ENCODE peak calls at places on chromosomes 16 and 17, in five cellular contexts. One of them, this sample, is unnamed. For H3K27me3, the result is how much of the 10 kb centered on the place peaks cover.

GRCh38 chr17:27466376-27466747 is 10.1 kb downstream of the KSR1 start:
- DNase-seq in body of pancreas: no peak
- DNase-seq in cardiac muscle cell: no peak
- DNase-seq in tibial artery: no peak
- DNase-seq in HCT116: no peak
- DNase-seq in this sample: no peak

GRCh38 chr17:7095642-7096041 is 15.6 kb upstream of the CLEC10A start:
- DNase-seq in body of pancreas: no peak
- DNase-seq in cardiac muscle cell: no peak
- DNase-seq in tibial artery: no peak
- DNase-seq in HCT116: no peak
- DNase-seq in this sample: no peak

GRCh38 chr16:50369133-50369804 is 481 bp upstream of the BRD7 start:
- DNase-seq in body of pancreas: no peak
- DNase-seq in cardiac muscle cell: no peak
- DNase-seq in tibial artery: no peak
- DNase-seq in HCT116: no peak
- DNase-seq in this sample: no peak

GRCh38 chr17:60665602-60666001 is 12.0 kb upstream of the BCAS3 start:
- DNase-seq in body of pancreas: no peak
- DNase-seq in cardiac muscle cell: no peak
- DNase-seq in tibial artery: no peak
- DNase-seq in HCT116: no peak
- DNase-seq in this sample: no peak

GRCh38 chr17:61402978-61403845 is 3.6 kb downstream of the TBX2 start:
- DNase-seq in body of pancreas: no peak
- DNase-seq in cardiac muscle cell: no peak
- DNase-seq in tibial artery: no peak
- DNase-seq in HCT116: no peak
- DNase-seq in this sample: no peak

GRCh38 chr17:70104688-70105087 is 29.7 kb downstream of the KCNJ16 start:
- DNase-seq in body of pancreas: no peak
- DNase-seq in cardiac muscle cell: no peak
- DNase-seq in tibial artery: no peak
- DNase-seq in HCT116: no peak
- DNase-seq in this sample: no peak

GRCh38 chr17:40312893-40313659 is 4.1 kb downstream of the RARA start:
- DNase-seq in body of pancreas: no peak
- DNase-seq in cardiac muscle cell: no peak
- DNase-seq in tibial artery: no peak
- DNase-seq in HCT116: no peak
- DNase-seq in this sample: no peak

GRCh38 chr16:35011-35775 is 18.2 kb downstream of the POLR3K start:
- DNase-seq in body of pancreas: peak
- DNase-seq in cardiac muscle cell: no peak
- DNase-seq in tibial artery: no peak
- DNase-seq in HCT116: no peak
- DNase-seq in this sample: no peak

GRCh38 chr16:68086336-68086821 is 1.2 kb downstream of the NFATC3 start:
- DNase-seq in body of pancreas: no peak
- DNase-seq in cardiac muscle cell: peak
- DNase-seq in tibial artery: no peak
- DNase-seq in HCT116: no peak
- DNase-seq in this sample: no peak

GRCh38 chr16:67415872-67416793 is at the start of gene ZDHHC1:
- DNase-seq in body of pancreas: peak
- DNase-seq in cardiac muscle cell: peak
- DNase-seq in tibial artery: peak
- DNase-seq in HCT116: no peak
- DNase-seq in this sample: no peak

GRCh38 chr16:71626858-71627213 is 852 bp downstream of the MARVELD3 start:
- DNase-seq in body of pancreas: peak
- DNase-seq in cardiac muscle cell: no peak
- DNase-seq in tibial artery: no peak
- DNase-seq in HCT116: peak
- DNase-seq in this sample: peak

GRCh38 chr17:63675607-63676539 is 24.1 kb downstream of the LIMD2 start:
- DNase-seq in body of pancreas: peak
- DNase-seq in cardiac muscle cell: peak
- DNase-seq in tibial artery: peak
- DNase-seq in HCT116: peak
- DNase-seq in this sample: no peak

GRCh38 chr16:19704321-19705130 is 13.5 kb downstream of the KNOP1 start:
- DNase-seq in body of pancreas: no peak
- DNase-seq in cardiac muscle cell: peak
- DNase-seq in tibial artery: no peak
- DNase-seq in HCT116: no peak
- DNase-seq in this sample: no peak

GRCh38 chr17:61442136-61442775 is 10.0 kb upstream of the TBX4 start:
- DNase-seq in body of pancreas: no peak
- DNase-seq in cardiac muscle cell: no peak
- DNase-seq in tibial artery: no peak
- DNase-seq in HCT116: no peak
- DNase-seq in this sample: no peak

GRCh38 chr17:4557626-4558310 is 2.6 kb upstream of the MYBBP1A start:
- DNase-seq in body of pancreas: no peak
- DNase-seq in cardiac muscle cell: no peak
- DNase-seq in tibial artery: no peak
- DNase-seq in HCT116: no peak
- DNase-seq in this sample: no peak

GRCh38 chr17:57760001-57760400 is 14.9 kb upstream of the CCDC182 start:
- DNase-seq in body of pancreas: no peak
- DNase-seq in cardiac muscle cell: no peak
- DNase-seq in tibial artery: no peak
- DNase-seq in HCT116: no peak
- DNase-seq in this sample: no peak

GRCh38 chr17:65572186-65572580 is 10.7 kb upstream of the AXIN2 start:
- DNase-seq in body of pancreas: no peak
- DNase-seq in cardiac muscle cell: no peak
- DNase-seq in tibial artery: no peak
- DNase-seq in HCT116: no peak
- DNase-seq in this sample: no peak

GRCh38 chr17:15412606-15413005 is 54.8 kb downstream of the CDRT4 start:
- DNase-seq in body of pancreas: no peak
- DNase-seq in cardiac muscle cell: no peak
- DNase-seq in tibial artery: peak
- DNase-seq in HCT116: no peak
- DNase-seq in this sample: no peak

GRCh38 chr17:61314368-61315078 is 85.1 kb upstream of the TBX2 start:
- DNase-seq in body of pancreas: no peak
- DNase-seq in cardiac muscle cell: peak
- DNase-seq in tibial artery: peak
- DNase-seq in HCT116: no peak
- DNase-seq in this sample: no peak

GRCh38 chr17:39928868-39929651 is 1.5 kb downstream of the LRRC3C start:
- DNase-seq in body of pancreas: no peak
- DNase-seq in cardiac muscle cell: peak
- DNase-seq in tibial artery: no peak
- DNase-seq in HCT116: peak
- DNase-seq in this sample: no peak

GRCh38 chr16:68539704-68540370 is 746 bp downstream of the ZFP90 start:
- DNase-seq in body of pancreas: peak
- DNase-seq in cardiac muscle cell: peak
- DNase-seq in tibial artery: no peak
- DNase-seq in HCT116: no peak
- DNase-seq in this sample: peak

GRCh38 chr16:12439443-12440232 is 364.0 kb downstream of the CPPED1 start:
- DNase-seq in body of pancreas: no peak
- DNase-seq in cardiac muscle cell: no peak
- DNase-seq in tibial artery: no peak
- DNase-seq in HCT116: no peak
- DNase-seq in this sample: no peak

GRCh38 chr16:85465328-85466307 is 147.5 kb upstream of the GSE1 start:
- DNase-seq in body of pancreas: peak
- DNase-seq in cardiac muscle cell: peak
- DNase-seq in tibial artery: no peak
- DNase-seq in HCT116: no peak
- DNase-seq in this sample: no peak

GRCh38 chr17:74119960-74120359 is 83.5 kb upstream of the RPL38 start:
- DNase-seq in body of pancreas: no peak
- DNase-seq in cardiac muscle cell: no peak
- DNase-seq in tibial artery: no peak
- DNase-seq in HCT116: no peak
- DNase-seq in this sample: no peak

GRCh38 chr17:78391051-78391431 is 12.6 kb downstream of the PGS1 start:
- DNase-seq in body of pancreas: no peak
- DNase-seq in cardiac muscle cell: no peak
- DNase-seq in tibial artery: no peak
- DNase-seq in HCT116: no peak
- DNase-seq in this sample: no peak

GRCh38 chr16:57390635-57391307 is 13.8 kb upstream of the CCL17 start:
- DNase-seq in body of pancreas: no peak
- DNase-seq in cardiac muscle cell: peak
- DNase-seq in tibial artery: no peak
- DNase-seq in HCT116: no peak
- DNase-seq in this sample: no peak

GRCh38 chr17:45368661-45369060 is 51.8 kb upstream of the MAP3K14 start:
- DNase-seq in body of pancreas: no peak
- DNase-seq in cardiac muscle cell: peak
- DNase-seq in tibial artery: no peak
- DNase-seq in HCT116: no peak
- DNase-seq in this sample: no peak

GRCh38 chr17:65101371-65101770 is 35.8 kb upstream of the RGS9 start:
- DNase-seq in body of pancreas: no peak
- DNase-seq in cardiac muscle cell: no peak
- DNase-seq in tibial artery: no peak
- DNase-seq in HCT116: no peak
- DNase-seq in this sample: no peak

GRCh38 chr16:64317601-64318000 is 804.3 kb downstream of the CDH11 start:
- DNase-seq in body of pancreas: no peak
- DNase-seq in cardiac muscle cell: no peak
- DNase-seq in tibial artery: no peak
- DNase-seq in HCT116: no peak
- DNase-seq in this sample: no peak

GRCh38 chr17:55731586-55732250 is 9.1 kb upstream of the TMEM100 start:
- DNase-seq in body of pancreas: peak
- DNase-seq in cardiac muscle cell: peak
- DNase-seq in tibial artery: peak
- DNase-seq in HCT116: no peak
- DNase-seq in this sample: no peak

GRCh38 chr16:27625050-27625697 is 75.2 kb downstream of the KATNIP start:
- DNase-seq in body of pancreas: no peak
- DNase-seq in cardiac muscle cell: peak
- DNase-seq in tibial artery: peak
- DNase-seq in HCT116: no peak
- DNase-seq in this sample: no peak

DNA sequence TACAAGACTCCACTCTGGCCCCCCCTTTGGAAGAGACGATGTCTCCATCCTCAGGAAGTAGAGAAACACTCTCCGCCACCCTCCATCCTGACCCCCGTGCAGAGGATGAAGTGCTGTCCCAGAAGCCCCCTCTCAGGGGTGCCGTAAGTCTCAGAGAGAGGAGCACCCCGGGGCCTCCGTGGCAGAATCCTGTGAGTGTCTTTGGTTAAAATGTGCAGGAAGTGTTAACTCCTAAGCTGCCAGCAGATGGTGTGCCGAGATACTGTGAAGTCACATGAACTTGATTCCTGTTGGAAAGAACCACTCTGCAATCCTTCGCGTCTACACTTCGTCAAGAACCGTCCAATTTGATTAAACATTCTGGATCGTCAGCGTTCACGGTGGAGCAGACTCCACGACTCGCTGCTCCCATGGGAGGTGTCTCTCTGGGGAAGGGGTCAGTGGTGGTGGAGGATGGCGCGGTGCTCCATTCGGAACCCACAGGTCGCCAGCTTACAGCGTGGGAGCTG is 5.6 kb downstream of the BANP start:
- DNase-seq in body of pancreas: no peak
- DNase-seq in cardiac muscle cell: peak
- DNase-seq in tibial artery: no peak
- DNase-seq in HCT116: no peak
- DNase-seq in this sample: no peak
- TF ChIP-seq CTCF in body of pancreas: no peak
- TF ChIP-seq CTCF in cardiac muscle cell: peak
- TF ChIP-seq CTCF in tibial artery: no peak
- TF ChIP-seq CTCF in HCT116: peak
- TF ChIP-seq CTCF in this sample: no peak

GRCh38 chr16:54933281-54934150 is 2.9 kb downstream of the IRX5 start:
- DNase-seq in body of pancreas: no peak
- DNase-seq in cardiac muscle cell: no peak
- DNase-seq in tibial artery: no peak
- DNase-seq in HCT116: no peak
- DNase-seq in this sample: no peak

GRCh38 chr16:54934536-54935410 is 4.1 kb downstream of the IRX5 start:
- DNase-seq in body of pancreas: no peak
- DNase-seq in cardiac muscle cell: no peak
- DNase-seq in tibial artery: no peak
- DNase-seq in HCT116: no peak
- DNase-seq in this sample: peak

GRCh38 chr16:54936086-54936978 is 5.7 kb downstream of the IRX5 start:
- DNase-seq in body of pancreas: no peak
- DNase-seq in cardiac muscle cell: peak
- DNase-seq in tibial artery: no peak
- DNase-seq in HCT116: no peak
- DNase-seq in this sample: no peak

GRCh38 chr16:54936979-54937672 is 6.5 kb downstream of the IRX5 start:
- DNase-seq in body of pancreas: no peak
- DNase-seq in cardiac muscle cell: peak
- DNase-seq in tibial artery: no peak
- DNase-seq in HCT116: no peak
- DNase-seq in this sample: no peak

DNA sequence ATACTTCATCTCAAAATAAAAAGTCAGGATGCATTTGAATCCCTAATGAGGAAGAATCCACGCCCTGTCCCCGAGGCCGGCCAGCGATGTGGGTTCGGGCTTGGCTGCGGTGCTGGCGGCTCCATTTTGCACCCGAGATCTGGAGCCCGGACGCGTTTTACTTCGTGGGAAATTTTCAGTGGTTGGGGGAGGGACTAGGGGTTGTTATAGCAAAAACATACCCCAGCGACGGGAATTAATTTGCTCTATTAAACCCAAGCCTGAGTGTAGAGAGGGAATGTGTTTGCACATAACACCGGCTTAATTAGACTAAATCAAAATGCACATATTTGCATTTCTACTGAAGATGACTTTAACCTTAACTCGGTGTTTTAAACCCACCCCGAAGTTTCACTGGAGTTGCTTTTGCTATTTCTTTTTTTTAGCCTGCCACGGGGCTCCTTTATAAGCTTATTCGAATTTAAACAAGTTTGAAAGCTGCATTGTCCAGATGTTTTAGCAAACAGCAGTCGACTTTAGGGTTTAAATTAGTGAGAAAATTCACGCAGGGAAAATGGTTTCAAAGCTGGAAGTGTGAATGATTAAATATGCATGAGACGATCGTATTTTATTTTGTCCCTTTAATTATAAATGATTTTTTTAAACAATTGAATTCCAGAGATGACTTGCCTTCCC is 4.9 kb downstream of the IRX5 start:
- DNase-seq in body of pancreas: no peak
- DNase-seq in cardiac muscle cell: peak
- DNase-seq in tibial artery: no peak
- DNase-seq in HCT116: no peak
- DNase-seq in this sample: no peak
- H3K27me3 ChIP-seq in body of pancreas: under half
- H3K27me3 ChIP-seq in cardiac muscle cell: under half
- H3K27me3 ChIP-seq in tibial artery: under half
- H3K27me3 ChIP-seq in HCT116: under half
- H3K27me3 ChIP-seq in this sample: under half

GRCh38 chr17:18857864-18858566 is at the start of gene PRPSAP2:
- DNase-seq in body of pancreas: peak
- DNase-seq in cardiac muscle cell: peak
- DNase-seq in tibial artery: peak
- DNase-seq in HCT116: peak
- DNase-seq in this sample: peak
- TF ChIP-seq CTCF in body of pancreas: no peak
- TF ChIP-seq CTCF in cardiac muscle cell: no peak
- TF ChIP-seq CTCF in tibial artery: no peak
- TF ChIP-seq CTCF in HCT116: no peak
- TF ChIP-seq CTCF in this sample: no peak

GRCh38 chr16:79082955-79083354 is 517.6 kb downstream of the MAF start:
- DNase-seq in body of pancreas: no peak
- DNase-seq in cardiac muscle cell: no peak
- DNase-seq in tibial artery: no peak
- DNase-seq in HCT116: no peak
- DNase-seq in this sample: no peak
- H3K27me3 ChIP-seq in body of pancreas: under half
- H3K27me3 ChIP-seq in cardiac muscle cell: under half
- H3K27me3 ChIP-seq in tibial artery: under half
- H3K27me3 ChIP-seq in HCT116: under half
- H3K27me3 ChIP-seq in this sample: under half

This sample was measured in Caco-2.